ENCODE peak calls at places on chromosomes 7 and 10, in five cellular contexts. W is H9, V is spleen, L is thyroid gland, D is neural crest cell. X is an unnamed sample.

GRCh38 chr7:41886257-41886905 is 183.5 kb upstream of the INHBA start:
- DNase-seq in L (no peak), W (no peak), V (no peak), D (no peak), X (no peak)

GRCh38 chr7:113752689-113753088 is 166.1 kb downstream of the PPP1R3A start:
- DNase-seq in D (no peak), L (no peak), V (no peak), W (no peak), X (no peak)

GRCh38 chr7:133650067-133650466 is 397.2 kb downstream of the EXOC4 start:
- DNase-seq in W (no peak), D (no peak), V (no peak), L (no peak), X (no peak)

GRCh38 chr7:149690688-149691446 is 82.5 kb downstream of the ZNF467 start:
- DNase-seq in D (peak; percentile 50), V (no peak), L (peak; percentile 8), W (peak; percentile 90), X (no peak)

GRCh38 chr7:106421181-106421762 is 136.5 kb upstream of the NAMPT start:
- DNase-seq in D (no peak), L (peak; percentile 94), V (peak; percentile 82), W (no peak), X (no peak)

GRCh38 chr10:14016011-14016536 is 314.6 kb downstream of the FRMD4A start:
- DNase-seq in L (peak; percentile 26), D (no peak), W (no peak), V (no peak), X (no peak)

GRCh38 chr10:14603539-14604102 is 171.1 kb downstream of the FAM107B start:
- DNase-seq in L (peak; percentile 18), D (peak; percentile 23), V (peak; percentile 87), W (peak; percentile 27), X (no peak)

GRCh38 chr7:57423768-57424167 is 26.2 kb upstream of the ZNF716 start:
- DNase-seq in W (no peak), D (no peak), V (no peak), L (no peak), X (no peak)

GRCh38 chr10:61974611-61975010 is 73.1 kb downstream of the ARID5B start:
- DNase-seq in W (no peak), V (no peak), D (no peak), L (no peak), X (no peak)

GRCh38 chr10:8473205-8473604 is 418.7 kb downstream of the GATA3 start:
- DNase-seq in D (no peak), L (no peak), V (no peak), W (no peak), X (no peak)
- TF ChIP-seq CTCF in D (no peak), L (no peak), V (peak; percentile 26), W (peak; percentile 24), X (no peak)

GRCh38 chr10:28878236-28878970 is 201.1 kb downstream of the BAMBI start:
- DNase-seq in L (no peak), V (no peak), W (no peak), D (no peak), X (no peak)
- TF ChIP-seq CTCF in L (no peak), V (no peak), W (no peak), D (no peak), X (no peak)

DNA sequence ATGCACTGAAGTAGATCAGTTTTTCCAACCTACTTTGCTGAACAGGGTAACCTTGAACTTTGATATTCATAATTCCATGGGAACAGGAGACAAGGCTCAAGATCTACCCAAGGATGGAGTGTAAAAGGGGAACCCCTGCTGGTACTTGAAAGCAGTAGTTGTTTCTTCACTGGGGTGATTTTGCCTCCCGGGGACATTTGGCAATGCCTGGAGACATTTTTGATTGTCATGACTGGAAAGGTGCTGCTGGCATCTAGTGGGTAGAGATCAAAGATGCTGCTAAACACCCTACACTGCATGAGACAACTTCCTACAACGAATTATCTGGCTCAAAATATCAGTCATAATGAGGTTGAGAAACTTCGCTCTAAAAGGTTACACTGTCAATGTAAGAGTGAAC is 214.8 kb upstream of the CTBP2 start:
- DNase-seq in L (no peak), D (no peak), W (no peak), V (no peak), X (no peak)
- TF ChIP-seq CTCF in L (no peak), D (no peak), W (no peak), V (no peak), X (no peak)

GRCh38 chr7:153193144-153193595 is 433.6 kb downstream of the ACTR3B start:
- DNase-seq in W (peak; percentile 79), V (no peak), D (peak; percentile 42), L (peak; percentile 29), X (no peak)
- TF ChIP-seq CTCF in W (peak; percentile 84), V (peak; percentile 57), D (peak; percentile 67), L (peak; percentile 62), X (peak; percentile 74)

GRCh38 chr10:120632047-120632446 is 175.0 kb downstream of the PLPP4 start:
- DNase-seq in D (no peak), W (no peak), L (no peak), V (no peak), X (no peak)

GRCh38 chr10:120634629-120635028 is 177.6 kb downstream of the PLPP4 start:
- DNase-seq in L (no peak), W (peak; percentile 87), V (no peak), D (peak; percentile 19), X (no peak)

GRCh38 chr10:120630266-120630665 is 173.2 kb downstream of the PLPP4 start:
- DNase-seq in W (no peak), V (no peak), D (no peak), L (no peak), X (no peak)

GRCh38 chr10:120632936-120633335 is 175.9 kb downstream of the PLPP4 start:
- DNase-seq in L (no peak), D (no peak), V (no peak), W (no peak), X (no peak)
- TF ChIP-seq CTCF in L (no peak), D (no peak), V (no peak), W (no peak), X (no peak)

X was measured in type B pancreatic cell.